ENCODE peak calls at places on chromosomes 16 and 17, in six cellular contexts. N, F, D, K, Y and B are unnamed samples.
A peak's percentile ranks its signal among the peaks of the same experiment; 100 is the strongest.

GRCh38 chr17:19291646-19292376 is 54.6 kb downstream of the EPN2 start:
- DNase-seq in K (no peak), Y (no peak), F (no peak), N (no peak), D (no peak), B (no peak)

GRCh38 chr17:4304417-4305027 is 40.7 kb upstream of the ANKFY1 start:
- DNase-seq in F (peak; percentile 61), K (peak; percentile 50), D (peak; percentile 32), Y (peak; percentile 77), N (peak; percentile 74), B (no peak)

GRCh38 chr17:28228986-28229729 is 89.8 kb upstream of the TMEM97 start:
- DNase-seq in N (no peak), Y (no peak), K (no peak), D (no peak), F (no peak), B (no peak)

GRCh38 chr17:58277107-58277506 is 3.6 kb downstream of the MPO start:
- DNase-seq in F (peak; percentile 40), Y (peak; percentile 38), D (no peak), K (peak; percentile 31), N (no peak), B (no peak)

GRCh38 chr17:67027031-67027628 is 17.2 kb upstream of the CACNG1 start:
- DNase-seq in N (no peak), K (no peak), D (no peak), Y (no peak), F (no peak), B (no peak)

GRCh38 chr16:62240722-62241121 is 204.5 kb upstream of the CDH8 start:
- DNase-seq in F (no peak), K (no peak), D (no peak), Y (no peak), N (no peak), B (peak; percentile 44)

GRCh38 chr16:87415441-87415840 is 23.3 kb downstream of the MAP1LC3B start:
- DNase-seq in Y (no peak), K (no peak), N (no peak), D (no peak), F (no peak), B (no peak)

GRCh38 chr16:89319883-89320716 is 102.6 kb downstream of the ZNF778 start:
- DNase-seq in K (no peak), D (peak; percentile 72), N (peak; percentile 82), F (peak; percentile 71), Y (no peak), B (peak; percentile 77)

GRCh38 chr17:8914554-8914953 is 47.1 kb upstream of the PIK3R6 start:
- DNase-seq in F (no peak), K (no peak), D (no peak), N (no peak), Y (no peak), B (no peak)

GRCh38 chr17:51640108-51640622 is 379.8 kb downstream of the UTP18 start:
- DNase-seq in K (peak; percentile 19), N (peak; percentile 84), F (no peak), D (no peak), Y (peak; percentile 25), B (no peak)

GRCh38 chr16:57976331-57976796 is 5.4 kb upstream of the CNGB1 start:
- DNase-seq in N (no peak), F (peak; percentile 58), Y (no peak), D (no peak), K (no peak), B (no peak)

GRCh38 chr17:42251115-42251514 is 25.1 kb downstream of the STAT5B start:
- DNase-seq in Y (no peak), D (no peak), K (no peak), F (peak; percentile 70), N (peak; percentile 62), B (no peak)

GRCh38 chr17:31156326-31156725 is 61.5 kb downstream of the NF1 start:
- DNase-seq in F (no peak), D (peak; percentile 21), N (no peak), Y (no peak), K (no peak), B (no peak)

GRCh38 chr17:81991684-81992513 is 14.5 kb downstream of the ASPSCR1 start:
- DNase-seq in K (no peak), N (no peak), Y (no peak), D (peak; percentile 29), F (peak; percentile 60), B (no peak)

GRCh38 chr17:1577186-1577585 is 14.6 kb upstream of the PITPNA start:
- DNase-seq in D (peak; percentile 97), F (peak; percentile 98), Y (no peak), K (no peak), N (no peak), B (peak; percentile 88)